ENCODE peak calls at places on chromosomes 6 and 20, in four cellular contexts. One of them, this sample, is unnamed.

GRCh38 chr20:17518339-17519052 is 12.7 kb downstream of the BFSP1 start:
- DNase-seq in H1: peak
- DNase-seq in GM12878: no peak
- DNase-seq in NT2/D1: no peak
- DNase-seq in this sample: peak

GRCh38 chr6:10882654-10883053 is 813 bp upstream of the GCM2 start:
- DNase-seq in GM12878: no peak
- DNase-seq in H1: peak
- DNase-seq in NT2/D1: no peak
- DNase-seq in this sample: no peak

GRCh38 chr20:1345756-1346093 is 16.8 kb upstream of the SDCBP2 start:
- DNase-seq in H1: no peak
- DNase-seq in NT2/D1: no peak
- DNase-seq in GM12878: no peak
- DNase-seq in this sample: no peak

GRCh38 chr20:24953621-24954133 is 4.6 kb downstream of the CST7 start:
- DNase-seq in H1: peak
- DNase-seq in GM12878: no peak
- DNase-seq in NT2/D1: no peak
- DNase-seq in this sample: no peak

GRCh38 chr6:43665376-43665775 is 20.5 kb downstream of the RSPH9 start:
- DNase-seq in NT2/D1: no peak
- DNase-seq in GM12878: no peak
- DNase-seq in H1: no peak
- DNase-seq in this sample: no peak

GRCh38 chr6:33851959-33852358 is 48.2 kb upstream of the MLN start:
- DNase-seq in H1: peak
- DNase-seq in NT2/D1: peak
- DNase-seq in GM12878: no peak
- DNase-seq in this sample: peak

GRCh38 chr6:16769986-16770376 is 8.7 kb upstream of the ATXN1 start:
- DNase-seq in GM12878: no peak
- DNase-seq in H1: no peak
- DNase-seq in NT2/D1: no peak
- DNase-seq in this sample: no peak

GRCh38 chr6:112439416-112439815 is 92.3 kb downstream of the RFPL4B start:
- DNase-seq in GM12878: no peak
- DNase-seq in NT2/D1: no peak
- DNase-seq in H1: no peak
- DNase-seq in this sample: no peak

GRCh38 chr6:164379786-164380185 is 929.6 kb downstream of the C6orf118 start:
- DNase-seq in H1: no peak
- DNase-seq in NT2/D1: no peak
- DNase-seq in GM12878: no peak
- DNase-seq in this sample: no peak

GRCh38 chr20:16528078-16528477 is 45.2 kb downstream of the KIF16B start:
- DNase-seq in H1: no peak
- DNase-seq in NT2/D1: no peak
- DNase-seq in GM12878: no peak
- DNase-seq in this sample: no peak

GRCh38 chr6:166456360-166457156 is 73.8 kb upstream of the MPC1 start:
- DNase-seq in GM12878: peak
- DNase-seq in H1: no peak
- DNase-seq in NT2/D1: peak
- DNase-seq in this sample: no peak

GRCh38 chr6:83430606-83431544 is at the start of gene ME1:
- DNase-seq in H1: peak
- DNase-seq in NT2/D1: no peak
- DNase-seq in GM12878: peak
- DNase-seq in this sample: peak
- TF ChIP-seq SUZ12 in H1: no peak
- TF ChIP-seq SUZ12 in NT2/D1: no peak
- TF ChIP-seq SUZ12 in GM12878: no peak
- TF ChIP-seq SUZ12 in this sample: no peak

GRCh38 chr6:54935739-54936138 is 89.2 kb downstream of the FAM83B start:
- DNase-seq in NT2/D1: no peak
- DNase-seq in H1: no peak
- DNase-seq in GM12878: no peak
- DNase-seq in this sample: no peak
- TF ChIP-seq SUZ12 in NT2/D1: no peak
- TF ChIP-seq SUZ12 in H1: no peak
- TF ChIP-seq SUZ12 in GM12878: no peak
- TF ChIP-seq SUZ12 in this sample: no peak

GRCh38 chr6:46935687-46936086 is 13.9 kb upstream of the ADGRF5 start:
- DNase-seq in H1: peak
- DNase-seq in GM12878: no peak
- DNase-seq in NT2/D1: peak
- DNase-seq in this sample: no peak
- TF ChIP-seq SUZ12 in H1: no peak
- TF ChIP-seq SUZ12 in GM12878: no peak
- TF ChIP-seq SUZ12 in NT2/D1: no peak
- TF ChIP-seq SUZ12 in this sample: no peak

GRCh38 chr20:7853493-7853892 is 86.8 kb downstream of the HAO1 start:
- DNase-seq in GM12878: no peak
- DNase-seq in H1: no peak
- DNase-seq in NT2/D1: no peak
- DNase-seq in this sample: no peak
- TF ChIP-seq SUZ12 in GM12878: no peak
- TF ChIP-seq SUZ12 in H1: no peak
- TF ChIP-seq SUZ12 in NT2/D1: no peak
- TF ChIP-seq SUZ12 in this sample: no peak

This sample was measured in HEK293T.